ENCODE peak calls at places on chromosome 18, in seven cellular contexts. One of them, this sample, is unnamed.

GRCh38 chr18:34938102-34938501 is 103.1 kb upstream of the MAPRE2 start:
- DNase-seq in PC-3: no peak
- DNase-seq in astrocyte: no peak
- DNase-seq in BJ: no peak
- DNase-seq in endodermal cell: no peak
- DNase-seq in fibroblast of the aortic adventitia: no peak
- DNase-seq in kidney: no peak
- DNase-seq in this sample: no peak

GRCh38 chr18:35247412-35248249 is 6.8 kb downstream of the ZNF397 start:
- DNase-seq in PC-3: no peak
- DNase-seq in astrocyte: no peak
- DNase-seq in BJ: no peak
- DNase-seq in endodermal cell: no peak
- DNase-seq in fibroblast of the aortic adventitia: no peak
- DNase-seq in kidney: no peak
- DNase-seq in this sample: no peak

GRCh38 chr18:45998244-45998643 is 31.1 kb upstream of the EPG5 start:
- DNase-seq in PC-3: no peak
- DNase-seq in astrocyte: no peak
- DNase-seq in BJ: no peak
- DNase-seq in endodermal cell: no peak
- DNase-seq in fibroblast of the aortic adventitia: no peak
- DNase-seq in kidney: no peak
- DNase-seq in this sample: no peak

GRCh38 chr18:65761636-65762310 is 11.0 kb downstream of the CDH7 start:
- DNase-seq in PC-3: no peak
- DNase-seq in astrocyte: no peak
- DNase-seq in BJ: no peak
- DNase-seq in endodermal cell: no peak
- DNase-seq in fibroblast of the aortic adventitia: no peak
- DNase-seq in kidney: no peak
- DNase-seq in this sample: no peak

GRCh38 chr18:9734189-9734588 is 26.1 kb downstream of the RAB31 start:
- DNase-seq in PC-3: peak; percentile 66
- DNase-seq in astrocyte: no peak
- DNase-seq in BJ: no peak
- DNase-seq in endodermal cell: peak; percentile 41
- DNase-seq in fibroblast of the aortic adventitia: no peak
- DNase-seq in kidney: no peak
- DNase-seq in this sample: no peak

GRCh38 chr18:64409511-64409910 is 260.6 kb upstream of the LINC00305 start:
- DNase-seq in PC-3: peak; percentile 50
- DNase-seq in astrocyte: no peak
- DNase-seq in BJ: no peak
- DNase-seq in endodermal cell: no peak
- DNase-seq in fibroblast of the aortic adventitia: no peak
- DNase-seq in kidney: no peak
- DNase-seq in this sample: peak; percentile 0

GRCh38 chr18:14928396-14928795 is 180.4 kb downstream of the ANKRD30B start:
- DNase-seq in PC-3: peak; percentile 73
- DNase-seq in astrocyte: no peak
- DNase-seq in BJ: no peak
- DNase-seq in endodermal cell: no peak
- DNase-seq in fibroblast of the aortic adventitia: no peak
- DNase-seq in kidney: no peak
- DNase-seq in this sample: no peak

GRCh38 chr18:8461544-8461943 is 147.7 kb upstream of the RAB12 start:
- DNase-seq in PC-3: no peak
- DNase-seq in astrocyte: no peak
- DNase-seq in BJ: no peak
- DNase-seq in endodermal cell: no peak
- DNase-seq in fibroblast of the aortic adventitia: peak; percentile 5
- DNase-seq in kidney: no peak
- DNase-seq in this sample: peak; percentile 13

GRCh38 chr18:49926076-49926745 is 112.9 kb upstream of the ACAA2 start:
- DNase-seq in PC-3: no peak
- DNase-seq in astrocyte: peak; percentile 68
- DNase-seq in BJ: no peak
- DNase-seq in endodermal cell: no peak
- DNase-seq in fibroblast of the aortic adventitia: no peak
- DNase-seq in kidney: no peak
- DNase-seq in this sample: no peak

GRCh38 chr18:3867768-3868445 is 417.9 kb downstream of the TGIF1 start:
- DNase-seq in PC-3: no peak
- DNase-seq in astrocyte: no peak
- DNase-seq in BJ: no peak
- DNase-seq in endodermal cell: no peak
- DNase-seq in fibroblast of the aortic adventitia: peak; percentile 69
- DNase-seq in kidney: no peak
- DNase-seq in this sample: peak; percentile 50

GRCh38 chr18:21914739-21915319 is 174.2 kb downstream of the MIB1 start:
- DNase-seq in PC-3: peak; percentile 67
- DNase-seq in astrocyte: peak; percentile 33
- DNase-seq in BJ: no peak
- DNase-seq in endodermal cell: peak; percentile 81
- DNase-seq in fibroblast of the aortic adventitia: peak; percentile 80
- DNase-seq in kidney: no peak
- DNase-seq in this sample: peak; percentile 81

GRCh38 chr18:59272971-59273935 is at the start of gene RAX:
- DNase-seq in PC-3: no peak
- DNase-seq in astrocyte: no peak
- DNase-seq in BJ: no peak
- DNase-seq in endodermal cell: peak; percentile 96
- DNase-seq in fibroblast of the aortic adventitia: no peak
- DNase-seq in kidney: peak; percentile 70
- DNase-seq in this sample: no peak

GRCh38 chr18:12851709-12852108 is 32.3 kb downstream of the PTPN2 start:
- DNase-seq in PC-3: no peak
- DNase-seq in astrocyte: peak; percentile 10
- DNase-seq in BJ: no peak
- DNase-seq in endodermal cell: no peak
- DNase-seq in fibroblast of the aortic adventitia: no peak
- DNase-seq in kidney: no peak
- DNase-seq in this sample: peak; percentile 40

GRCh38 chr18:34809697-34810096 is 99.6 kb downstream of the DTNA start:
- DNase-seq in PC-3: peak; percentile 38
- DNase-seq in astrocyte: no peak
- DNase-seq in BJ: no peak
- DNase-seq in endodermal cell: peak; percentile 86
- DNase-seq in fibroblast of the aortic adventitia: peak; percentile 46
- DNase-seq in kidney: no peak
- DNase-seq in this sample: peak; percentile 72

GRCh38 chr18:44916429-44917183 is 235.9 kb downstream of the SETBP1 start:
- DNase-seq in PC-3: peak; percentile 4
- DNase-seq in astrocyte: no peak
- DNase-seq in BJ: no peak
- DNase-seq in endodermal cell: no peak
- DNase-seq in fibroblast of the aortic adventitia: no peak
- DNase-seq in kidney: no peak
- DNase-seq in this sample: no peak

GRCh38 chr18:76212958-76213357 is 282.1 kb downstream of the ZNF516 start:
- DNase-seq in PC-3: no peak
- DNase-seq in astrocyte: no peak
- DNase-seq in BJ: no peak
- DNase-seq in endodermal cell: no peak
- DNase-seq in fibroblast of the aortic adventitia: no peak
- DNase-seq in kidney: no peak
- DNase-seq in this sample: no peak

GRCh38 chr18:9133225-9133624 is 3.4 kb upstream of the ANKRD12 start:
- DNase-seq in PC-3: peak; percentile 41
- DNase-seq in astrocyte: no peak
- DNase-seq in BJ: no peak
- DNase-seq in endodermal cell: no peak
- DNase-seq in fibroblast of the aortic adventitia: no peak
- DNase-seq in kidney: no peak
- DNase-seq in this sample: no peak

GRCh38 chr18:76487782-76488181 is 7.3 kb downstream of the ZNF516 start:
- DNase-seq in PC-3: no peak
- DNase-seq in astrocyte: no peak
- DNase-seq in BJ: no peak
- DNase-seq in endodermal cell: peak; percentile 72
- DNase-seq in fibroblast of the aortic adventitia: no peak
- DNase-seq in kidney: no peak
- DNase-seq in this sample: no peak

GRCh38 chr18:210780-211179 is 52.4 kb downstream of the USP14 start:
- DNase-seq in PC-3: no peak
- DNase-seq in astrocyte: no peak
- DNase-seq in BJ: no peak
- DNase-seq in endodermal cell: peak; percentile 53
- DNase-seq in fibroblast of the aortic adventitia: no peak
- DNase-seq in kidney: no peak
- DNase-seq in this sample: no peak

GRCh38 chr18:213977-214376 is 53.9 kb downstream of the THOC1 start:
- DNase-seq in PC-3: no peak
- DNase-seq in astrocyte: no peak
- DNase-seq in BJ: no peak
- DNase-seq in endodermal cell: no peak
- DNase-seq in fibroblast of the aortic adventitia: no peak
- DNase-seq in kidney: no peak
- DNase-seq in this sample: no peak

GRCh38 chr18:211582-211981 is 53.2 kb downstream of the USP14 start:
- DNase-seq in PC-3: no peak
- DNase-seq in astrocyte: no peak
- DNase-seq in BJ: no peak
- DNase-seq in endodermal cell: no peak
- DNase-seq in fibroblast of the aortic adventitia: no peak
- DNase-seq in kidney: no peak
- DNase-seq in this sample: no peak

GRCh38 chr18:213505-213904 is 54.3 kb downstream of the THOC1 start:
- DNase-seq in PC-3: no peak
- DNase-seq in astrocyte: no peak
- DNase-seq in BJ: no peak
- DNase-seq in endodermal cell: no peak
- DNase-seq in fibroblast of the aortic adventitia: no peak
- DNase-seq in kidney: no peak
- DNase-seq in this sample: no peak

GRCh38 chr18:212780-213179 is 54.4 kb downstream of the USP14 start:
- DNase-seq in PC-3: no peak
- DNase-seq in astrocyte: no peak
- DNase-seq in BJ: no peak
- DNase-seq in endodermal cell: no peak
- DNase-seq in fibroblast of the aortic adventitia: no peak
- DNase-seq in kidney: no peak
- DNase-seq in this sample: peak; percentile 13
- TF ChIP-seq CTCF in PC-3: peak; percentile 48
- TF ChIP-seq CTCF in astrocyte: no peak
- TF ChIP-seq CTCF in BJ: no peak
- TF ChIP-seq CTCF in endodermal cell: peak; percentile 58
- TF ChIP-seq CTCF in fibroblast of the aortic adventitia: peak; percentile 26
- TF ChIP-seq CTCF in kidney: no peak
- TF ChIP-seq CTCF in this sample: peak; percentile 26

DNA sequence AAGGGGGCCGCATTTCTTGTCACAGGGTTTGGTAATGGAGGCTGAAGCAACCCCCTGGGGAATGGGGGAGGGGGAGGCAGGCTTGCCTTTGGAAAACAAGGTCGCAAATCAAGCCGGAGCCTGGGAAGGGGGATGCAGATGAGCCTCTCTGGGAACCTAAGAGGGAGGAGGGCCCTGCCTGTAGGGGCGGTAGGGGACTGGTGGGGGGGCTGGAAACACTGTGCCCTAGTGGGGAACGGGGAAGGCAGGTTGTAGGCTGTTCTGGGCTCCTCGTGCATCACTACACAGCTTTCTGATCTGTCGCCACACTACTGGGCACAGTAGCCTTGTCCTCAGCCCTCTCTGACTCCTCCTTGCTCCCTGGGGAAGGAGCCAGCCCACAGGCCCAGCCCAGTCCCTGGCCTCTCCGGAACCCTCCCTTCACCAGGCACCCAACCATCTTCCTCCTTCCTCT is 170.3 kb upstream of the SMAD2 start:
- DNase-seq in PC-3: no peak
- DNase-seq in astrocyte: no peak
- DNase-seq in BJ: no peak
- DNase-seq in endodermal cell: peak; percentile 83
- DNase-seq in fibroblast of the aortic adventitia: no peak
- DNase-seq in kidney: peak; percentile 61
- DNase-seq in this sample: no peak
- TF ChIP-seq CTCF in PC-3: no peak
- TF ChIP-seq CTCF in astrocyte: no peak
- TF ChIP-seq CTCF in BJ: no peak
- TF ChIP-seq CTCF in endodermal cell: no peak
- TF ChIP-seq CTCF in fibroblast of the aortic adventitia: no peak
- TF ChIP-seq CTCF in kidney: no peak
- TF ChIP-seq CTCF in this sample: no peak

DNA sequence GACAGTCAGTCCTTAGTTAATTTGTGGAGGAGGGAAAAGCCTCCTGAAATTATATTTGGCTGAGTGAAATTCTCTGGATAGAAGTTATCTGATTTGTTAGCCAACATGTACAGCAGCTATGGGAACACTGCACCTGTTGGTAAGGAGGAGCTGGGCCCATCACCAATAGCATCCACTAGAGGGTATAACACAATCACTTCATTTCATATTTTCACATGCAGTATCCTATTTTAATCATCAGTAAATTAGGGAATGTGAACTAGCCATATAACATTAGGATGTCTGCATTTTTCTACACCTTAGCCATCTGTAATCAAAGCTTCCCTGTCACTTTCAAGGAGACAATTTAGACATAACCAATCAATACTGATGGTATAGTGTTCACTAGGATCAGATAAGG is 818.4 kb upstream of the CDH2 start:
- DNase-seq in PC-3: peak; percentile 27
- DNase-seq in astrocyte: no peak
- DNase-seq in BJ: no peak
- DNase-seq in endodermal cell: no peak
- DNase-seq in fibroblast of the aortic adventitia: peak; percentile 11
- DNase-seq in kidney: no peak
- DNase-seq in this sample: no peak
- TF ChIP-seq CTCF in PC-3: peak; percentile 61
- TF ChIP-seq CTCF in astrocyte: peak; percentile 8
- TF ChIP-seq CTCF in BJ: peak; percentile 42
- TF ChIP-seq CTCF in endodermal cell: peak; percentile 62
- TF ChIP-seq CTCF in fibroblast of the aortic adventitia: peak; percentile 44
- TF ChIP-seq CTCF in kidney: no peak
- TF ChIP-seq CTCF in this sample: peak; percentile 20

GRCh38 chr18:79681484-79682387 is 2.1 kb downstream of the CTDP1 start:
- DNase-seq in PC-3: peak; percentile 15
- DNase-seq in astrocyte: no peak
- DNase-seq in BJ: no peak
- DNase-seq in endodermal cell: peak; percentile 33
- DNase-seq in fibroblast of the aortic adventitia: no peak
- DNase-seq in kidney: no peak
- DNase-seq in this sample: no peak

GRCh38 chr18:79679552-79680099 is at the start of gene CTDP1:
- DNase-seq in PC-3: peak; percentile 89
- DNase-seq in astrocyte: peak; percentile 84
- DNase-seq in BJ: no peak
- DNase-seq in endodermal cell: peak; percentile 94
- DNase-seq in fibroblast of the aortic adventitia: peak; percentile 90
- DNase-seq in kidney: peak; percentile 98
- DNase-seq in this sample: peak; percentile 96

GRCh38 chr18:79678665-79679551 is 695 bp upstream of the CTDP1 start:
- DNase-seq in PC-3: peak; percentile 98
- DNase-seq in astrocyte: peak; percentile 98
- DNase-seq in BJ: peak; percentile 93
- DNase-seq in endodermal cell: peak; percentile 99
- DNase-seq in fibroblast of the aortic adventitia: peak; percentile 98
- DNase-seq in kidney: peak; percentile 100
- DNase-seq in this sample: peak; percentile 99

GRCh38 chr18:79680891-79681339 is 1.3 kb downstream of the CTDP1 start:
- DNase-seq in PC-3: no peak
- DNase-seq in astrocyte: no peak
- DNase-seq in BJ: no peak
- DNase-seq in endodermal cell: no peak
- DNase-seq in fibroblast of the aortic adventitia: no peak
- DNase-seq in kidney: peak; percentile 78
- DNase-seq in this sample: no peak

GRCh38 chr18:79680100-79680879 is 687 bp downstream of the CTDP1 start:
- DNase-seq in PC-3: peak; percentile 58
- DNase-seq in astrocyte: peak; percentile 34
- DNase-seq in BJ: no peak
- DNase-seq in endodermal cell: peak; percentile 62
- DNase-seq in fibroblast of the aortic adventitia: peak; percentile 45
- DNase-seq in kidney: peak; percentile 84
- DNase-seq in this sample: peak; percentile 63
- TF ChIP-seq CTCF in PC-3: no peak
- TF ChIP-seq CTCF in astrocyte: no peak
- TF ChIP-seq CTCF in BJ: peak; percentile 7
- TF ChIP-seq CTCF in endodermal cell: peak; percentile 59
- TF ChIP-seq CTCF in fibroblast of the aortic adventitia: no peak
- TF ChIP-seq CTCF in kidney: no peak
- TF ChIP-seq CTCF in this sample: no peak

This sample was measured in cardiac fibroblast.